ENCODE peak calls at places on chromosomes 7 and 10, in ten cellular contexts. I is OCI-LY7; V is aorta; F is fibroblast of lung; T is IMR-90; K is H9; Z is PC-9; Q is effector memory CD4-positive, alpha-beta T cell; R is spleen; Y is HepG2. L is an unnamed sample.

GRCh38 chr10:82564353-82565218 is 689.6 kb downstream of the NRG3 start:
- DNase-seq in I (no peak), V (no peak), F (no peak), T (no peak), K (no peak), Z (peak; percentile 47), Q (no peak), R (no peak), Y (no peak), L (no peak)

GRCh38 chr7:110604885-110605284 is 486.0 kb upstream of the LRRN3 start:
- DNase-seq in I (no peak), V (no peak), F (no peak), T (no peak), K (no peak), Z (no peak), Q (no peak), R (no peak), Y (no peak), L (no peak)

GRCh38 chr7:143321734-143322133 is 5.8 kb downstream of the CLCN1 start:
- DNase-seq in I (no peak), V (peak; percentile 64), F (no peak), T (no peak), K (no peak), Z (no peak), Q (no peak), R (no peak), Y (no peak), L (no peak)

GRCh38 chr7:69708857-69709256 is 110.6 kb downstream of the AUTS2 start:
- DNase-seq in I (no peak), V (no peak), F (peak; percentile 13), T (no peak), K (no peak), Z (peak; percentile 37), Q (no peak), R (no peak), Y (no peak), L (no peak)

GRCh38 chr7:154484406-154484805 is 432.2 kb downstream of the DPP6 start:
- DNase-seq in I (no peak), V (no peak), F (no peak), T (no peak), K (peak; percentile 47), Z (no peak), Q (no peak), R (no peak), Y (no peak), L (no peak)

GRCh38 chr10:112250555-112250954 is 32.6 kb upstream of the TECTB start:
- DNase-seq in I (no peak), V (no peak), F (peak; percentile 26), T (peak; percentile 81), K (no peak), Z (no peak), Q (no peak), R (no peak), Y (no peak), L (no peak)

GRCh38 chr10:3500408-3500856 is 284.6 kb downstream of the KLF6 start:
- DNase-seq in I (no peak), V (peak; percentile 74), F (peak; percentile 95), T (peak; percentile 90), K (peak; percentile 81), Z (no peak), Q (no peak), R (no peak), Y (peak; percentile 88), L (no peak)

GRCh38 chr10:60575105-60575504 is 185.4 kb upstream of the ANK3 start:
- DNase-seq in I (no peak), V (no peak), F (no peak), T (no peak), K (no peak), Z (no peak), Q (no peak), R (no peak), Y (no peak), L (no peak)

GRCh38 chr7:65832281-65832680 is 40.6 kb upstream of the VKORC1L1 start:
- DNase-seq in I (no peak), V (no peak), F (peak; percentile 58), T (peak; percentile 59), K (peak; percentile 42), Z (no peak), Q (no peak), R (no peak), Y (no peak), L (no peak)

GRCh38 chr7:28176174-28176573 is 4.4 kb downstream of the JAZF1 start:
- DNase-seq in I (no peak), V (no peak), F (no peak), T (peak; percentile 31), K (no peak), Z (no peak), Q (no peak), R (no peak), Y (no peak), L (no peak)
- H3K4me1 ChIP-seq in I (peaks cover 68% of the 10 kb centered on the region), V (no peaks in the 10 kb centered on the region), F (peaks cover 4% of the 10 kb centered on the region), T (peaks cover 15% of the 10 kb centered on the region), K (peaks cover 21% of the 10 kb centered on the region), Z (peaks cover 5% of the 10 kb centered on the region), Q (no peaks in the 10 kb centered on the region), R (peaks cover 31% of the 10 kb centered on the region), Y (no peaks in the 10 kb centered on the region), L (peaks cover 13% of the 10 kb centered on the region)

DNA sequence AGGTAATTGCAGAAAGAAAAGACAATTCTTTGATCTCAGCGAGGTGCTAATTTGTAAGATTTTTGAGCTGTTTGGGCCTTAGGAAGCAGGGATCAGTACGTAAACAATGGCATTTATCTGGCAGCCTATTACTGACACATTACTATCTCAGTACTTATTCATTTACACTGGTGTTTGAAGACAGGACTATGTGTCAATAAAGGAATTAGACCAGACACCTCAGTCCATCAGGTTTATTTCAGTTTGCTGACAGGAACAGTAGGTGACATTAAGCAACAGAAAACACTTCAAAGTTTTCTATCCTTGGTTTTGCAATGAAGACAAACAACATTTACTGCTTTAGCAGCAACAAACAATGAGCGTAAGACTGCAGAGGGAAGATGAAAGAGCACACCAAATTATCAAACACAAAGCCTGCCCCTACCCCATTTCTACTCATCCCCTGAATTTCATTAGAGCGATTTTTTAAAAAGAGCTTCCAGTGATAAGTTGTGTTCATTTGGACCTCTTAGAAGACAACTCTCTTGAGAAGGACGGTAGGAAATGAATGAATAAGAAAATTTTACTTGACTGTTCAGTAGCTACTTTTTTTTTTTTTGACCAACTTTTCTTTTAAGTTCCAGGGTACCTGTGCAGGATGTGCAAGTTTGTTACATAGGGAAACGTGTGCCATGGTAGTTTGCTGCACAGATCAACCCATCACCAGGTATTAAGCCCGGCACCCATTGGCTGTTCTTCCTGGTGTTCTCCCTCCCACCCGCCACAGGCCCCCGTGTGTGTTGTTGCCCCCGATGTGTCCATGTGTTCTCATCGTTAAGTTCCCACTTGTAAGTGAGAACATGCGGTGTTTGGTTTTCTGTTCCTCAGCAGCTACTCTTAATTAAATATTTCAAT is 138.8 kb downstream of the DKK1 start:
- DNase-seq in I (no peak), V (no peak), F (no peak), T (no peak), K (no peak), Z (peak; percentile 89), Q (no peak), R (no peak), Y (peak; percentile 74), L (no peak)
- H3K4me1 ChIP-seq in I (peaks cover 5% of the 10 kb centered on the region), V (no peaks in the 10 kb centered on the region), F (no peaks in the 10 kb centered on the region), T (peaks cover 19% of the 10 kb centered on the region), K (peaks cover 3% of the 10 kb centered on the region), Z (peaks cover 45% of the 10 kb centered on the region), Q (no peaks in the 10 kb centered on the region), R (no peaks in the 10 kb centered on the region), Y (peaks cover 24% of the 10 kb centered on the region), L (peaks cover 65% of the 10 kb centered on the region)

DNA sequence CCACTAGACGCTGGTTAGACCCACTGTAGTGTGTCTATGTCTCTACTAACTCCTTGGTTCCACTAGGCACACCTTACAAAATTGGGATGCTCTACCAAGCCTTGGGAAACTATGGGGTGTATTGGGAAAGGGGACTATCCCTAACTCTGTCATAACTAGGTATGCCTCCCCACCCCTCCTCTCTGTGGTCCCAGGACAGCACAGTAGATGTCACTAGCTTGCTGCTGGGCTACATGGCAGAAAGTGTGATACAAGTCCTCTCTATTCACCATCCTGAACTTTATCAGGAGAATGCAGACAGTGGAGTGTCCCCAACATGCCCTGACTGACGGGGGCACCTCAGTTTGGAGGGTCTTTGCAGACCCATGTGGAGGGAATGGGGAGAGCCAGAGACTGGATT is 30.3 kb upstream of the TMEM273 start:
- DNase-seq in I (no peak), V (no peak), F (no peak), T (no peak), K (no peak), Z (no peak), Q (no peak), R (no peak), Y (no peak), L (no peak)
- H3K4me1 ChIP-seq in I (no peaks in the 10 kb centered on the region), V (no peaks in the 10 kb centered on the region), F (no peaks in the 10 kb centered on the region), T (peaks cover 2% of the 10 kb centered on the region), K (no peaks in the 10 kb centered on the region), Z (no peaks in the 10 kb centered on the region), Q (no peaks in the 10 kb centered on the region), R (no peaks in the 10 kb centered on the region), Y (no peaks in the 10 kb centered on the region), L (no peaks in the 10 kb centered on the region)

GRCh38 chr7:43754596-43754995 is 3.9 kb upstream of the BLVRA start:
- DNase-seq in I (no peak), V (no peak), F (no peak), T (no peak), K (no peak), Z (no peak), Q (no peak), R (no peak), Y (no peak), L (no peak)

GRCh38 chr7:43752411-43752810 is 6.1 kb upstream of the BLVRA start:
- DNase-seq in I (no peak), V (no peak), F (no peak), T (no peak), K (no peak), Z (no peak), Q (no peak), R (no peak), Y (no peak), L (no peak)

GRCh38 chr7:43753843-43754242 is 4.6 kb upstream of the BLVRA start:
- DNase-seq in I (no peak), V (no peak), F (no peak), T (no peak), K (no peak), Z (no peak), Q (no peak), R (no peak), Y (no peak), L (no peak)

GRCh38 chr7:43756368-43757072 is 2.0 kb upstream of the BLVRA start:
- DNase-seq in I (no peak), V (no peak), F (peak; percentile 92), T (peak; percentile 85), K (no peak), Z (peak; percentile 54), Q (no peak), R (no peak), Y (no peak), L (no peak)

GRCh38 chr7:43753401-43753800 is 5.1 kb upstream of the BLVRA start:
- DNase-seq in I (no peak), V (no peak), F (no peak), T (no peak), K (no peak), Z (peak; percentile 50), Q (no peak), R (no peak), Y (no peak), L (no peak)
- H3K4me1 ChIP-seq in I (no peaks in the 10 kb centered on the region), V (no peaks in the 10 kb centered on the region), F (peaks cover 18% of the 10 kb centered on the region), T (peaks cover 15% of the 10 kb centered on the region), K (no peaks in the 10 kb centered on the region), Z (peaks cover 40% of the 10 kb centered on the region), Q (peaks cover 5% of the 10 kb centered on the region), R (no peaks in the 10 kb centered on the region), Y (peaks cover 37% of the 10 kb centered on the region), L (peaks cover 6% of the 10 kb centered on the region)

GRCh38 chr7:105032553-105033214 is 18.7 kb downstream of the KMT2E start:
- DNase-seq in I (no peak), V (no peak), F (no peak), T (no peak), K (no peak), Z (no peak), Q (no peak), R (no peak), Y (no peak), L (no peak)
- H3K4me1 ChIP-seq in I (peaks cover 30% of the 10 kb centered on the region), V (peaks cover 4% of the 10 kb centered on the region), F (peaks cover 2% of the 10 kb centered on the region), T (no peaks in the 10 kb centered on the region), K (no peaks in the 10 kb centered on the region), Z (no peaks in the 10 kb centered on the region), Q (peaks cover 33% of the 10 kb centered on the region), R (peaks cover 46% of the 10 kb centered on the region), Y (peaks cover 11% of the 10 kb centered on the region), L (peaks cover 2% of the 10 kb centered on the region)

L was measured in HCT116.